ENCODE peak calls at places on chromosomes 2 and 18, in four cellular contexts. One of them, this sample, is unnamed.

GRCh38 chr2:120735750-120736170 is at the start of gene GLI2:
- DNase-seq in trophoblast cell: peak
- DNase-seq in H9: peak
- DNase-seq in neuronal stem cell: peak
- DNase-seq in this sample: peak

GRCh38 chr18:3114026-3114425 is 101.1 kb upstream of the LPIN2 start:
- DNase-seq in trophoblast cell: no peak
- DNase-seq in H9: no peak
- DNase-seq in neuronal stem cell: no peak
- DNase-seq in this sample: no peak

GRCh38 chr2:33210626-33211025 is 263.9 kb downstream of the LTBP1 start:
- DNase-seq in neuronal stem cell: no peak
- DNase-seq in trophoblast cell: no peak
- DNase-seq in H9: no peak
- DNase-seq in this sample: peak

GRCh38 chr2:68994864-68995263 is 18.1 kb upstream of the ANTXR1 start:
- DNase-seq in trophoblast cell: peak
- DNase-seq in H9: no peak
- DNase-seq in neuronal stem cell: no peak
- DNase-seq in this sample: no peak

GRCh38 chr2:102004588-102004987 is 12.8 kb downstream of the IL1R2 start:
- DNase-seq in trophoblast cell: no peak
- DNase-seq in H9: no peak
- DNase-seq in neuronal stem cell: no peak
- DNase-seq in this sample: no peak

GRCh38 chr18:9787716-9788115 is 79.6 kb downstream of the RAB31 start:
- DNase-seq in H9: no peak
- DNase-seq in neuronal stem cell: no peak
- DNase-seq in trophoblast cell: no peak
- DNase-seq in this sample: no peak

GRCh38 chr2:31894656-31895055 is 116.2 kb downstream of the MEMO1 start:
- DNase-seq in neuronal stem cell: no peak
- DNase-seq in trophoblast cell: no peak
- DNase-seq in H9: no peak
- DNase-seq in this sample: no peak

GRCh38 chr2:9558948-9559381 is 3.3 kb upstream of the ADAM17 start:
- DNase-seq in neuronal stem cell: no peak
- DNase-seq in H9: no peak
- DNase-seq in trophoblast cell: peak
- DNase-seq in this sample: peak

GRCh38 chr2:46298522-46299351 is 1.5 kb downstream of the EPAS1 start:
- DNase-seq in trophoblast cell: no peak
- DNase-seq in H9: peak
- DNase-seq in neuronal stem cell: peak
- DNase-seq in this sample: peak

GRCh38 chr2:136253288-136254004 is 135.5 kb upstream of the CXCR4 start:
- DNase-seq in trophoblast cell: no peak
- DNase-seq in H9: no peak
- DNase-seq in neuronal stem cell: no peak
- DNase-seq in this sample: no peak

GRCh38 chr18:9743200-9744016 is 35.3 kb downstream of the RAB31 start:
- DNase-seq in H9: peak
- DNase-seq in trophoblast cell: peak
- DNase-seq in neuronal stem cell: no peak
- DNase-seq in this sample: peak

GRCh38 chr2:17273066-17273465 is 245.2 kb downstream of the RAD51AP2 start:
- DNase-seq in neuronal stem cell: no peak
- DNase-seq in H9: no peak
- DNase-seq in trophoblast cell: no peak
- DNase-seq in this sample: no peak

GRCh38 chr2:145789636-145790035 is 1269.7 kb upstream of the ZEB2 start:
- DNase-seq in H9: no peak
- DNase-seq in trophoblast cell: no peak
- DNase-seq in neuronal stem cell: no peak
- DNase-seq in this sample: no peak

GRCh38 chr18:22703883-22704626 is 229.1 kb upstream of the RBBP8 start:
- DNase-seq in neuronal stem cell: peak
- DNase-seq in H9: no peak
- DNase-seq in trophoblast cell: peak
- DNase-seq in this sample: peak

GRCh38 chr18:47285456-47285855 is 34.0 kb upstream of the SKOR2 start:
- DNase-seq in H9: no peak
- DNase-seq in trophoblast cell: no peak
- DNase-seq in neuronal stem cell: no peak
- DNase-seq in this sample: no peak

GRCh38 chr2:240447934-240448333 is 12.5 kb downstream of the GPC1 start:
- DNase-seq in neuronal stem cell: no peak
- DNase-seq in trophoblast cell: peak
- DNase-seq in H9: no peak
- DNase-seq in this sample: no peak

GRCh38 chr2:172039011-172039704 is 39.4 kb downstream of the METAP1D start:
- DNase-seq in trophoblast cell: no peak
- DNase-seq in neuronal stem cell: no peak
- DNase-seq in H9: no peak
- DNase-seq in this sample: no peak

GRCh38 chr2:74625658-74626425 is 22.3 kb downstream of the M1AP start:
- DNase-seq in trophoblast cell: peak
- DNase-seq in neuronal stem cell: no peak
- DNase-seq in H9: no peak
- DNase-seq in this sample: no peak
- H2BK12ac ChIP-seq in trophoblast cell: no peak
- H2BK12ac ChIP-seq in neuronal stem cell: no peak
- H2BK12ac ChIP-seq in H9: no peak
- H2BK12ac ChIP-seq in this sample: no peak

GRCh38 chr2:42675815-42676214 is 88.1 kb downstream of the OXER1 start:
- DNase-seq in trophoblast cell: no peak
- DNase-seq in H9: no peak
- DNase-seq in neuronal stem cell: no peak
- DNase-seq in this sample: no peak
- H4K8ac ChIP-seq in trophoblast cell: no peak
- H4K8ac ChIP-seq in H9: no peak
- H4K8ac ChIP-seq in neuronal stem cell: no peak
- H4K8ac ChIP-seq in this sample: no peak

DNA sequence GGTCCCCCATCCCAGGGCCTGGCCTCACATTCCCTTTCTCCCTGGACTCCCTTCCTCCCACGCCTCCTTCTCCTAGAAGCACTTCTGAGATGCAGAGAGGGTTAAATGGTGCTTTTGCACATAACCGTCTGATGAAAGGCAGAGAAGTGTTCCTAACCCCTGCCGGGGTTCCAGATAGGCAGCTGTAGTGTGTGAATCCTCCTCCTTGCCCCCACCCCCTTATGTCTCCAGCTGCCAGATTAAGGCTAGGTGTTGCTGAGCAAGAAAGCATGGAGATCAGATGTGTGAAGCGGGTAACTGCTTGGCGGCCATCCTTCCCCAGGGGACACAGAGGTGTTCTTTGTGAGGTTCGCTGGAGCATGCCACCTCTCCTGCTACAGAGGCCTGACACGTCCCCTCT is 88.3 kb downstream of the NRP2 start:
- DNase-seq in neuronal stem cell: no peak
- DNase-seq in trophoblast cell: no peak
- DNase-seq in H9: no peak
- DNase-seq in this sample: no peak
- H3K23ac ChIP-seq in neuronal stem cell: no peak
- H3K23ac ChIP-seq in trophoblast cell: no peak
- H3K23ac ChIP-seq in H9: no peak
- H3K23ac ChIP-seq in this sample: no peak

DNA sequence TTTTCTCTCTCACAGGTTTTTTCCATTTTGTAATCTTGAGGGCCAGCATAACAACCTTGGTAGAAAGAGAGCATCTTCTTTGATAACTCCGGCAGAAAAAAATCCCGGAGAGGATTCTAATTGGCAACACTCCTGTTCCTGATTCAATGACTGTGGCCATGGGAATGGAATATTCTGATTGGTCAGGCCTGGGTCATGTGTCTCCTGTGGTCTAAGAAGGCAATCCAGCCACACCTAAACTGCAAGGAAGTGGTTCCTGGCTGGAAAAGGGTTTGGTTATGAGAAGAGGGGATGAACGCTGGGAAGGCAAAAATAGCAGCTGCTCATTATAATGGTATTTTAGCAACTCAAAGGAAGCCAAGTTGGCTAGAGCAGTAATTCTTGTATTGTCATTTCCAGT is 24.8 kb upstream of the ZNF638 start:
- DNase-seq in neuronal stem cell: no peak
- DNase-seq in H9: no peak
- DNase-seq in trophoblast cell: no peak
- DNase-seq in this sample: no peak
- H2BK12ac ChIP-seq in neuronal stem cell: no peak
- H2BK12ac ChIP-seq in H9: no peak
- H2BK12ac ChIP-seq in trophoblast cell: no peak
- H2BK12ac ChIP-seq in this sample: no peak

GRCh38 chr2:197675246-197675645 is at the start of gene RFTN2:
- DNase-seq in H9: no peak
- DNase-seq in neuronal stem cell: no peak
- DNase-seq in trophoblast cell: no peak
- DNase-seq in this sample: no peak
- H4K8ac ChIP-seq in H9: no peak
- H4K8ac ChIP-seq in neuronal stem cell: no peak
- H4K8ac ChIP-seq in trophoblast cell: no peak
- H4K8ac ChIP-seq in this sample: no peak

GRCh38 chr2:239257511-239257937 is 143.3 kb downstream of the HDAC4 start:
- DNase-seq in H9: no peak
- DNase-seq in trophoblast cell: no peak
- DNase-seq in neuronal stem cell: no peak
- DNase-seq in this sample: peak
- H3K23ac ChIP-seq in H9: no peak
- H3K23ac ChIP-seq in trophoblast cell: no peak
- H3K23ac ChIP-seq in neuronal stem cell: no peak
- H3K23ac ChIP-seq in this sample: no peak

DNA sequence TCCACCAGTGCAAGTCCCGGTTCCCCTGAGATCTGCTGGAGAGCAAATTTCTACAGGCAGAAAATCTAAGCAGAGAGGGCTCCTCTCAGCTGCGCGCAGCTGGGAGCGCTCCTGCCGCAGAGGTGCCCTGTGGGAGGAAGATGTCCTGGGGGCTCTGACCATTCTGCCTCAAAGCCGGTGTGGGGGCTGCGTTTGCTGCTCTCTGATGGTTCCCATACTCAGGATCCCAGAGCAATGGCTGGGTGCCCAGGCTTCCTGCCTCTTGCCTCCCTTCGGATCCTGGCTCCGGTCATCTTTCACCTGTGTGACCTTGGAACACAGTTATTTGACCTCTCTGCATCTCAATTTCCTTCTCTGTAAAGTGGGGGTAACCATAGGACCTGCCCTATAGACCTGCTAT is 434.2 kb downstream of the ZNF521 start:
- DNase-seq in trophoblast cell: no peak
- DNase-seq in neuronal stem cell: no peak
- DNase-seq in H9: no peak
- DNase-seq in this sample: no peak
- H2BK12ac ChIP-seq in trophoblast cell: no peak
- H2BK12ac ChIP-seq in neuronal stem cell: no peak
- H2BK12ac ChIP-seq in H9: no peak
- H2BK12ac ChIP-seq in this sample: peak